ENCODE peak calls at places on chromosomes 7 and 10, in seven cellular contexts. J is breast epithelium; L is uterus; M is endothelial cell; R is fibroblast of mammary gland; D is nucleus accumbens; Z is activated CD8-positive, alpha-beta memory T cell treated with anti-CD3 and anti-CD28 coated beads for 4 hours. P is an unnamed sample.
A peak's percentile ranks its signal among the peaks of the same experiment; 100 is the strongest.

GRCh38 chr10:23571884-23572283 is 133.0 kb downstream of the OTUD1 start:
- DNase-seq in J (no peak), L (no peak), M (no peak), R (no peak), D (no peak), Z (no peak), P (no peak)

GRCh38 chr7:112873831-112874553 is 83.8 kb upstream of the TMEM168 start:
- DNase-seq in J (no peak), L (no peak), M (no peak), R (no peak), D (no peak), Z (no peak), P (no peak)

GRCh38 chr10:96208271-96208670 is 63.1 kb downstream of the BLNK start:
- DNase-seq in J (no peak), L (no peak), M (no peak), R (no peak), D (no peak), Z (no peak), P (no peak)

GRCh38 chr7:123616244-123616643 is 14.6 kb downstream of the ASB15 start:
- DNase-seq in J (no peak), L (no peak), M (no peak), R (no peak), D (no peak), Z (no peak), P (no peak)

GRCh38 chr10:49292565-49293207 is 6.3 kb upstream of the C10orf71 start:
- DNase-seq in J (no peak), L (no peak), M (no peak), R (no peak), D (no peak), Z (no peak), P (no peak)

GRCh38 chr10:53108317-53108934 is 335.8 kb upstream of the MBL2 start:
- DNase-seq in J (no peak), L (no peak), M (no peak), R (no peak), D (no peak), Z (no peak), P (no peak)

GRCh38 chr10:7085913-7086589 is 324.8 kb downstream of the SFMBT2 start:
- DNase-seq in J (no peak), L (peak; percentile 20), M (peak; percentile 10), R (peak; percentile 69), D (peak; percentile 16), Z (no peak), P (no peak)

GRCh38 chr7:139635521-139636240 is 112.2 kb downstream of the CLEC2L start:
- DNase-seq in J (no peak), L (no peak), M (no peak), R (no peak), D (no peak), Z (peak; percentile 35), P (no peak)

GRCh38 chr10:34731885-34732701 is 83.0 kb downstream of the PARD3 start:
- DNase-seq in J (no peak), L (no peak), M (no peak), R (peak; percentile 70), D (no peak), Z (no peak), P (no peak)

GRCh38 chr10:2611603-2612002 is 455.7 kb upstream of the PFKP start:
- DNase-seq in J (no peak), L (no peak), M (no peak), R (no peak), D (no peak), Z (no peak), P (no peak)

GRCh38 chr10:58178811-58179210 is 88.9 kb downstream of the IPMK start:
- DNase-seq in J (no peak), L (no peak), M (no peak), R (peak; percentile 41), D (no peak), Z (no peak), P (no peak)

GRCh38 chr10:18685555-18685954 is 26.3 kb downstream of the ARL5B start:
- DNase-seq in J (no peak), L (no peak), M (no peak), R (no peak), D (no peak), Z (no peak), P (no peak)

GRCh38 chr7:98520356-98520932 is 96.6 kb upstream of the NPTX2 start:
- DNase-seq in J (no peak), L (no peak), M (no peak), R (no peak), D (no peak), Z (no peak), P (no peak)

GRCh38 chr10:75016290-75016689 is 95.2 kb upstream of the SAMD8 start:
- DNase-seq in J (no peak), L (no peak), M (no peak), R (no peak), D (no peak), Z (no peak), P (no peak)

GRCh38 chr7:36911788-36912187 is 187.5 kb upstream of the AOAH start:
- DNase-seq in J (no peak), L (no peak), M (no peak), R (no peak), D (no peak), Z (no peak), P (no peak)

GRCh38 chr7:118369987-118370386 is 145.5 kb downstream of the ANKRD7 start:
- DNase-seq in J (no peak), L (no peak), M (no peak), R (no peak), D (no peak), Z (no peak), P (no peak)

GRCh38 chr10:121753726-121754476 is 155.7 kb upstream of the FGFR2 start:
- DNase-seq in J (no peak), L (no peak), M (no peak), R (peak; percentile 92), D (no peak), Z (no peak), P (no peak)

GRCh38 chr10:7666253-7667023 is at the start of gene ITIH5:
- DNase-seq in J (no peak), L (no peak), M (peak; percentile 11), R (no peak), D (no peak), Z (no peak), P (no peak)

GRCh38 chr10:45592432-45592831 is 80.1 kb downstream of the ZFAND4 start:
- DNase-seq in J (no peak), L (no peak), M (no peak), R (no peak), D (no peak), Z (no peak), P (no peak)

GRCh38 chr7:28748934-28749584 is 209.1 kb downstream of the TRIL start:
- DNase-seq in J (no peak), L (no peak), M (no peak), R (peak; percentile 73), D (no peak), Z (no peak), P (peak; percentile 69)

GRCh38 chr10:1309969-1310789 is 254.0 kb downstream of the WDR37 start:
- DNase-seq in J (no peak), L (no peak), M (no peak), R (no peak), D (no peak), Z (no peak), P (no peak)

GRCh38 chr10:102802920-102803534 is 34.2 kb downstream of the CYP17A1 start:
- DNase-seq in J (no peak), L (peak; percentile 70), M (no peak), R (peak; percentile 98), D (no peak), Z (no peak), P (peak; percentile 49)